ENCODE peak calls at places on chromosomes 5 and 9, in seven cellular contexts. F is SK-N-SH, J is neural progenitor cell, E is hepatocyte, X is PC-3, C is GM23338, V is HCT116. R is an unnamed sample.

GRCh38 chr5:174386846-174387245 is 337.5 kb upstream of the MSX2 start:
- DNase-seq in V (no peak), C (no peak), X (no peak), F (no peak), E (no peak), J (no peak), R (no peak)

GRCh38 chr9:31323726-31324444 is 1060.6 kb upstream of the ACO1 start:
- DNase-seq in X (no peak), E (no peak), C (no peak), V (no peak), J (no peak), F (no peak), R (peak)

GRCh38 chr5:115374057-115374775 is 77.8 kb upstream of the CCDC112 start:
- DNase-seq in E (no peak), F (no peak), V (no peak), C (no peak), X (no peak), J (no peak), R (no peak)

GRCh38 chr9:12133416-12133815 is 559.8 kb upstream of the TYRP1 start:
- DNase-seq in F (no peak), V (no peak), X (no peak), E (no peak), J (no peak), C (no peak), R (no peak)

GRCh38 chr9:89541798-89542197 is 43.9 kb upstream of the SEMA4D start:
- DNase-seq in F (no peak), C (no peak), E (no peak), V (no peak), J (no peak), X (no peak), R (peak)

GRCh38 chr9:109190151-109190550 is 23.1 kb upstream of the FRRS1L start:
- DNase-seq in X (peak), F (no peak), E (no peak), J (no peak), V (no peak), C (no peak), R (no peak)

GRCh38 chr5:168162464-168162863 is 129.0 kb upstream of the WWC1 start:
- DNase-seq in X (no peak), J (peak), C (peak), F (peak), V (no peak), E (peak), R (no peak)

GRCh38 chr5:72326298-72326649 is 6.1 kb downstream of the PTCD2 start:
- DNase-seq in F (no peak), C (no peak), X (no peak), E (no peak), V (no peak), J (no peak), R (no peak)

GRCh38 chr9:91474656-91475055 is 51.0 kb upstream of the NFIL3 start:
- DNase-seq in E (no peak), F (no peak), X (peak), V (no peak), C (no peak), J (no peak), R (no peak)

GRCh38 chr5:1374680-1375055 is 29.8 kb upstream of the CLPTM1L start:
- DNase-seq in F (no peak), V (no peak), E (no peak), C (no peak), X (peak), J (no peak), R (no peak)

GRCh38 chr5:125913200-125913599 is 510.0 kb upstream of the GRAMD2B start:
- DNase-seq in E (no peak), F (no peak), C (no peak), V (no peak), X (peak), J (no peak), R (no peak)

GRCh38 chr5:154313360-154314017 is 123.0 kb downstream of the GALNT10 start:
- DNase-seq in J (no peak), C (no peak), V (no peak), X (no peak), F (no peak), E (no peak), R (no peak)

GRCh38 chr9:4097991-4098390 is 201.9 kb downstream of the GLIS3 start:
- DNase-seq in C (no peak), E (no peak), F (no peak), X (no peak), J (no peak), V (no peak), R (no peak)

GRCh38 chr9:19174127-19174921 is 47.0 kb upstream of the PLIN2 start:
- DNase-seq in F (peak), J (peak), C (peak), E (peak), V (peak), X (peak), R (peak)

GRCh38 chr9:78533500-78533899 is 236.6 kb downstream of the PSAT1 start:
- DNase-seq in C (no peak), J (no peak), E (no peak), V (no peak), F (no peak), X (no peak), R (no peak)

GRCh38 chr9:111036068-111036789 is 2.0 kb downstream of the LPAR1 start:
- DNase-seq in X (peak), J (peak), F (peak), C (peak), E (peak), V (peak), R (no peak)

GRCh38 chr9:91359734-91360470 is 1.8 kb downstream of the AUH start:
- DNase-seq in F (no peak), J (no peak), E (no peak), V (no peak), C (no peak), X (peak), R (no peak)

GRCh38 chr9:2638871-2639673 is 17.5 kb downstream of the VLDLR start:
- DNase-seq in E (no peak), C (no peak), X (no peak), J (no peak), F (no peak), V (no peak), R (no peak)

GRCh38 chr5:1731091-1731639 is 68.5 kb downstream of the MRPL36 start:
- DNase-seq in E (no peak), V (no peak), X (no peak), F (peak), J (no peak), C (no peak), R (no peak)

GRCh38 chr5:18517641-18518380 is 883.6 kb downstream of the TAF11L14 start:
- DNase-seq in C (no peak), V (no peak), X (no peak), J (no peak), F (no peak), E (no peak), R (no peak)

GRCh38 chr5:122907238-122907637 is 61.8 kb downstream of the SNX24 start:
- DNase-seq in J (no peak), V (no peak), C (peak), F (no peak), E (peak), X (peak), R (no peak)

GRCh38 chr9:3708751-3709150 is 182.9 kb upstream of the RFX3 start:
- DNase-seq in E (no peak), J (no peak), C (no peak), X (peak), F (no peak), V (no peak), R (no peak)

GRCh38 chr5:57176350-57176857 is 2.5 kb downstream of the GPBP1 start:
- DNase-seq in E (no peak), X (peak), J (no peak), F (no peak), V (no peak), C (no peak), R (no peak)

GRCh38 chr5:100904259-100904822 is 1.3 kb upstream of the ST8SIA4 start:
- DNase-seq in F (no peak), X (no peak), C (peak), J (peak), V (no peak), E (peak), R (peak)

GRCh38 chr5:154477382-154478223 is 424 bp downstream of the HAND1 start:
- DNase-seq in X (no peak), E (peak), F (no peak), J (peak), C (peak), V (no peak), R (no peak)

GRCh38 chr5:103587185-103587748 is 24.7 kb upstream of the NUDT12 start:
- DNase-seq in F (peak), C (peak), V (no peak), J (peak), E (peak), X (peak), R (no peak)

GRCh38 chr9:77163889-77164288 is 13.4 kb upstream of the VPS13A start:
- DNase-seq in C (no peak), E (peak), X (no peak), F (no peak), J (no peak), V (no peak), R (no peak)

DNA sequence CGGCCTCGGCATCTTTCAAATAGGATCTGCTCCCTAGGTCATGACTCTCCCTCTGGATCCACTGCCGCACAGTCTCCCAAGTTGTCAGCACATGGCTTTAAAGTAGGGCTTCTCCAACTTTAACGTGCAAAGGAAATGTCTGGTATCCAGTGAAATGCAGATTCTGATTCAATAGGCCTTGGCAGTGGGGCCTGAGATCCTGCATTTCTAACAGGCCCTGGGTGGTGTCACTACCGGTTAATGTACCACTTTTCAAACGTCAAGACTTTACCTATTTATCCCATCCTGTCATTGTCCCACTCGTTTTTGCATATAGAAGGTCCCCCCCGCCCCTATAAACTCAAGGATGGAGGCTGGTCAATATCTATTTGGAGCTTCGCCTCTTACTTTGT is 137.6 kb upstream of the ZNF618 start:
- DNase-seq in J (peak), C (peak), F (no peak), E (no peak), X (no peak), V (no peak), R (no peak)
- TF ChIP-seq EZH2phosphoT487 in J (no peak), C (no peak), F (no peak), E (no peak), X (no peak), V (no peak), R (no peak)

GRCh38 chr9:132977626-132978450 is 656 bp upstream of the GFI1B start:
- DNase-seq in E (peak), C (peak), F (peak), J (peak), X (peak), V (peak), R (peak)
- TF ChIP-seq CTCF in E (peak), C (peak), F (peak), J (peak), X (peak), V (peak), R (peak)

GRCh38 chr5:139662617-139663016 is 14.5 kb downstream of the CXXC5 start:
- DNase-seq in J (no peak), E (no peak), V (no peak), C (no peak), X (no peak), F (no peak), R (no peak)

GRCh38 chr5:139663207-139663606 is 15.1 kb downstream of the CXXC5 start:
- DNase-seq in V (no peak), X (no peak), E (no peak), F (no peak), J (no peak), C (no peak), R (no peak)

GRCh38 chr5:139660105-139660915 is 12.2 kb downstream of the CXXC5 start:
- DNase-seq in C (no peak), E (no peak), V (no peak), X (peak), F (peak), J (no peak), R (peak)

GRCh38 chr5:139659673-139660072 is 11.5 kb downstream of the CXXC5 start:
- DNase-seq in V (no peak), X (no peak), E (no peak), F (no peak), J (peak), C (peak), R (no peak)

GRCh38 chr5:139660916-139661814 is 13.0 kb downstream of the CXXC5 start:
- DNase-seq in E (peak), C (peak), V (peak), X (peak), J (peak), F (peak), R (no peak)
- H3K4me3 ChIP-seq in E (no peak), C (no peak), V (peak), X (peak), J (no peak), F (no peak), R (peak)

GRCh38 chr5:3225201-3225960 is 370.3 kb upstream of the IRX1 start:
- DNase-seq in J (no peak), V (no peak), E (no peak), C (no peak), F (no peak), X (no peak), R (no peak)
- TF ChIP-seq EZH2phosphoT487 in J (no peak), V (no peak), E (no peak), C (no peak), F (no peak), X (no peak), R (no peak)

DNA sequence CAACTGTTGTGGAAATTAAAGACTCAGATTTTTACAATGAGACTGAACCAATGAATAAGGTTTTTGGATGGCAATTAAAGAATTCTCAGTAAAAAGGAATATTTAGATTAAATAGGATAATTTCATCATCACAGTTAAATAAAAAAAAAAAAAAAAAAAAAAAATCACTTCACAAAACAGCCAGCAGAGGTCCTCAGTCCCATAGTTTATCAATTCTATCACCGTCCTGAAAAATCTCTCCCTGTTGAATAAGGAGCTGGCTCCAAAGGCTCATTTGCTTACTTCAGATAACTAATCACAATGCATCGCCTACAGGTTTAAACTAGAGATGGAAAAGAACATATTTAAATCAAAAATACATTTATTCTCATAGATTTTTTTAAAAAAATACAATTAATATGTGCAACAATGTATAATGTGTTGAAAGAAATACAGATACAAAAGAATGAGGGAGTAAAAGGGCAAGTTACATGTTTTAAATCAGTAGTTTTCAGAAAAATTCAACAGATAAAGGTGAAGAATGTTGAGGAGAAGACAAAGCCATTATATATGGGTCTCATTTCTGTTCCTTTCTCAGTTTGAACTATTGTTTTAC is 175.8 kb upstream of the CHD1 start:
- DNase-seq in V (peak), X (peak), C (peak), F (peak), J (peak), E (peak), R (peak)
- TF ChIP-seq CTCF in V (peak), X (peak), C (peak), F (peak), J (peak), E (peak), R (peak)

GRCh38 chr9:7212101-7212500 is 454.3 kb downstream of the KDM4C start:
- DNase-seq in C (no peak), X (no peak), J (no peak), V (no peak), F (no peak), E (no peak), R (no peak)
- H3K4me3 ChIP-seq in C (no peak), X (no peak), J (no peak), V (no peak), F (no peak), E (no peak), R (no peak)

GRCh38 chr5:150124111-150124557 is 31.5 kb downstream of the PDGFRB start:
- DNase-seq in F (no peak), J (no peak), V (no peak), E (no peak), C (no peak), X (no peak), R (no peak)

GRCh38 chr5:150121448-150122157 is 34.0 kb downstream of the PDGFRB start:
- DNase-seq in V (no peak), C (no peak), J (no peak), F (no peak), E (no peak), X (no peak), R (no peak)

GRCh38 chr5:150120617-150121447 is 34.5 kb upstream of the CSF1R start:
- DNase-seq in E (no peak), V (no peak), X (no peak), J (no peak), F (no peak), C (no peak), R (no peak)

GRCh38 chr5:150122536-150123481 is 32.8 kb downstream of the PDGFRB start:
- DNase-seq in J (no peak), E (no peak), V (no peak), F (no peak), C (no peak), X (no peak), R (no peak)

GRCh38 chr5:150122158-150122510 is 33.5 kb downstream of the PDGFRB start:
- DNase-seq in V (no peak), J (peak), C (peak), X (peak), F (no peak), E (peak), R (peak)
- TF ChIP-seq EZH2phosphoT487 in V (no peak), J (no peak), C (no peak), X (no peak), F (no peak), E (no peak), R (no peak)

DNA sequence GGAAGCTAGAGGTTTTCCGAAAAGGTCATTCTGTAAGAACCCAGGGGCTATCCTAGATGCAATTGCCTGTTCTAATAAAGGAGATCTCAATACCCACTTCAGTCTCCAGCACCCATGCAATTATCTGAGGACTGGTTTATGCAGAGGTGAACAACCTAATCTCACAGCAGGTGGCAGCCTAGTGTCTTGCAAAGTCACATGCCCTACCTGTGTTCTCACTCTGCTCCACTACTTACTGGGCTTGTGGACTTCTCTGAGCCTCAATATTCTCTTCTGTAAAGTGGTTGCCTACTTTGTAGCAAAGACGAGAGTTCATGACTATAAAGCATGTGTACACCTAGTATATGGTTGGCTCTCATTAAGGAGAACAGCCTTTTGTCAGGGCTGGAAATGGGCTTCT is 21.0 kb upstream of the ALDH1B1 start:
- DNase-seq in X (peak), V (peak), C (no peak), E (peak), J (peak), F (no peak), R (peak)
- TF ChIP-seq CTCF in X (peak), V (peak), C (no peak), E (peak), J (no peak), F (peak), R (peak)

DNA sequence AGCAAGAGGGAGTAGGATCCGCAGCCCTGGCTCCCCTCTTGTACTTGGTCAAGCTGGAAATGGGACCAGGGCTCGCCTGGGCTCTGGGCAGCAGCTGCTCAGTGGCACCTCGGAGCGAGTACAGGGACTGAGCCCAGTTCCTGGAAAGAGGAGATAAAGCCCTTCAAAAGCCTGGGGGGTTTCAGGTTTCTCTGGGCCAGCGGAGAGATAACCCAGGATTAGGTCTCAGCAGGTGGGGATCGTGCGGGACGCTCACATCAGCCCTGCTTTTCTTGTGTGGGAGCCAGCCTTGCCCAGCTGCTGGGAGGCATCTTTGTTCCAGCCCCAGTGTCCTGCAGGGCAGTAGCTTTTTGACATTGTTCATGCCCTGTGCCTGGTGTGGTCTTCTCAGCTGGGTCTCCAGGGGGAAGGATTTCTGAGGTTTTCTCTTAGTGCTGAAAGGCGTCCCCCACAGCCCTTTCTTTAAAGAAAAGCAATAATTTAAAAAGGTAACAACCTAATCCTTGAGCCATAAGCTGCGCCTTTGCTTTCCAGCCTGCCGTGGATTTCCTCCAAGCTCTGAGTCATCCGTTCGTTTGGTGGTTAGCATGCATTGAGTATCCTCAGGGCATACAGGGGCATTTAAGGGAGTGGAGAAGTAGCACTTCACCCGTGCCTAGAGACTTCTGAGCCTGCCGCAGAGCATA is 657 bp upstream of the TNC start:
- DNase-seq in C (peak), X (peak), F (peak), J (peak), V (peak), E (peak), R (no peak)
- H3K4me3 ChIP-seq in C (peak), X (peak), F (peak), J (peak), V (peak), E (peak), R (no peak)